ENCODE peak calls at places on chromosomes 2 and 18, in eight cellular contexts. One of them, this sample, is unnamed.
A peak's percentile ranks its signal among the peaks of the same experiment; 100 is the strongest.

GRCh38 chr2:97770450-97770849 is 57.1 kb downstream of the ZAP70 start:
- DNase-seq in MM.1S: no peak
- DNase-seq in HL-60: no peak
- DNase-seq in H1: no peak
- DNase-seq in tibial nerve: no peak
- DNase-seq in prostate gland: no peak
- DNase-seq in spleen: no peak
- DNase-seq in heart right ventricle: no peak
- DNase-seq in this sample: no peak

GRCh38 chr18:79064228-79064627 is 5.0 kb upstream of the ATP9B start:
- DNase-seq in MM.1S: no peak
- DNase-seq in HL-60: no peak
- DNase-seq in H1: no peak
- DNase-seq in tibial nerve: no peak
- DNase-seq in prostate gland: no peak
- DNase-seq in spleen: no peak
- DNase-seq in heart right ventricle: no peak
- DNase-seq in this sample: no peak

GRCh38 chr2:20186078-20186854 is 38.7 kb downstream of the SDC1 start:
- DNase-seq in MM.1S: no peak
- DNase-seq in HL-60: peak; percentile 90
- DNase-seq in H1: no peak
- DNase-seq in tibial nerve: peak; percentile 41
- DNase-seq in prostate gland: no peak
- DNase-seq in spleen: no peak
- DNase-seq in heart right ventricle: no peak
- DNase-seq in this sample: no peak

GRCh38 chr2:207254526-207255464 is 89.0 kb upstream of the KLF7 start:
- DNase-seq in MM.1S: no peak
- DNase-seq in HL-60: no peak
- DNase-seq in H1: no peak
- DNase-seq in tibial nerve: no peak
- DNase-seq in prostate gland: no peak
- DNase-seq in spleen: no peak
- DNase-seq in heart right ventricle: no peak
- DNase-seq in this sample: no peak

GRCh38 chr2:206869824-206870495 is 69.4 kb upstream of the CPO start:
- DNase-seq in MM.1S: no peak
- DNase-seq in HL-60: no peak
- DNase-seq in H1: no peak
- DNase-seq in tibial nerve: no peak
- DNase-seq in prostate gland: no peak
- DNase-seq in spleen: no peak
- DNase-seq in heart right ventricle: no peak
- DNase-seq in this sample: no peak

GRCh38 chr18:36281941-36282340 is 15.6 kb upstream of the FHOD3 start:
- DNase-seq in MM.1S: no peak
- DNase-seq in HL-60: no peak
- DNase-seq in H1: no peak
- DNase-seq in tibial nerve: no peak
- DNase-seq in prostate gland: no peak
- DNase-seq in spleen: no peak
- DNase-seq in heart right ventricle: no peak
- DNase-seq in this sample: no peak

GRCh38 chr2:86216577-86217555 is 17.6 kb downstream of the MRPL35 start:
- DNase-seq in MM.1S: no peak
- DNase-seq in HL-60: no peak
- DNase-seq in H1: no peak
- DNase-seq in tibial nerve: no peak
- DNase-seq in prostate gland: no peak
- DNase-seq in spleen: no peak
- DNase-seq in heart right ventricle: no peak
- DNase-seq in this sample: no peak

GRCh38 chr2:201883559-201883958 is 77.2 kb downstream of the CDK15 start:
- DNase-seq in MM.1S: no peak
- DNase-seq in HL-60: no peak
- DNase-seq in H1: no peak
- DNase-seq in tibial nerve: no peak
- DNase-seq in prostate gland: no peak
- DNase-seq in spleen: no peak
- DNase-seq in heart right ventricle: peak; percentile 59
- DNase-seq in this sample: no peak

GRCh38 chr2:127175406-127175805 is 44.7 kb downstream of the CYP27C1 start:
- DNase-seq in MM.1S: no peak
- DNase-seq in HL-60: no peak
- DNase-seq in H1: no peak
- DNase-seq in tibial nerve: peak; percentile 65
- DNase-seq in prostate gland: no peak
- DNase-seq in spleen: no peak
- DNase-seq in heart right ventricle: peak; percentile 58
- DNase-seq in this sample: no peak

GRCh38 chr2:166230024-166230723 is 102.4 kb upstream of the SCN1A start:
- DNase-seq in MM.1S: no peak
- DNase-seq in HL-60: no peak
- DNase-seq in H1: no peak
- DNase-seq in tibial nerve: no peak
- DNase-seq in prostate gland: no peak
- DNase-seq in spleen: no peak
- DNase-seq in heart right ventricle: no peak
- DNase-seq in this sample: no peak

GRCh38 chr2:3535794-3536681 is 16.7 kb upstream of the ADI1 start:
- DNase-seq in MM.1S: no peak
- DNase-seq in HL-60: no peak
- DNase-seq in H1: no peak
- DNase-seq in tibial nerve: peak; percentile 60
- DNase-seq in prostate gland: no peak
- DNase-seq in spleen: peak; percentile 86
- DNase-seq in heart right ventricle: peak; percentile 68
- DNase-seq in this sample: no peak

GRCh38 chr2:74646829-74647482 is 1.2 kb downstream of the M1AP start:
- DNase-seq in MM.1S: no peak
- DNase-seq in HL-60: no peak
- DNase-seq in H1: no peak
- DNase-seq in tibial nerve: no peak
- DNase-seq in prostate gland: no peak
- DNase-seq in spleen: no peak
- DNase-seq in heart right ventricle: no peak
- DNase-seq in this sample: no peak

GRCh38 chr2:213281156-213281555 is 3.1 kb upstream of the SPAG16 start:
- DNase-seq in MM.1S: no peak
- DNase-seq in HL-60: no peak
- DNase-seq in H1: no peak
- DNase-seq in tibial nerve: no peak
- DNase-seq in prostate gland: no peak
- DNase-seq in spleen: no peak
- DNase-seq in heart right ventricle: no peak
- DNase-seq in this sample: no peak

GRCh38 chr18:32049393-32050161 is 31.0 kb downstream of the RNF125 start:
- DNase-seq in MM.1S: no peak
- DNase-seq in HL-60: peak; percentile 95
- DNase-seq in H1: no peak
- DNase-seq in tibial nerve: peak; percentile 38
- DNase-seq in prostate gland: no peak
- DNase-seq in spleen: peak; percentile 89
- DNase-seq in heart right ventricle: peak; percentile 42
- DNase-seq in this sample: peak; percentile 64

GRCh38 chr18:56459451-56459777 is 179.0 kb downstream of the TXNL1 start:
- DNase-seq in MM.1S: no peak
- DNase-seq in HL-60: no peak
- DNase-seq in H1: no peak
- DNase-seq in tibial nerve: no peak
- DNase-seq in prostate gland: no peak
- DNase-seq in spleen: no peak
- DNase-seq in heart right ventricle: no peak
- DNase-seq in this sample: no peak

GRCh38 chr18:34821669-34822210 is 111.6 kb downstream of the DTNA start:
- DNase-seq in MM.1S: no peak
- DNase-seq in HL-60: no peak
- DNase-seq in H1: no peak
- DNase-seq in tibial nerve: no peak
- DNase-seq in prostate gland: no peak
- DNase-seq in spleen: no peak
- DNase-seq in heart right ventricle: no peak
- DNase-seq in this sample: no peak
- TF ChIP-seq CTCF in MM.1S: no peak
- TF ChIP-seq CTCF in HL-60: no peak
- TF ChIP-seq CTCF in H1: peak; percentile 49
- TF ChIP-seq CTCF in tibial nerve: no peak
- TF ChIP-seq CTCF in prostate gland: no peak
- TF ChIP-seq CTCF in spleen: no peak
- TF ChIP-seq CTCF in heart right ventricle: no peak
- TF ChIP-seq CTCF in this sample: no peak

GRCh38 chr2:71605173-71605641 is 151.8 kb downstream of the DYSF start:
- DNase-seq in MM.1S: no peak
- DNase-seq in HL-60: no peak
- DNase-seq in H1: peak; percentile 42
- DNase-seq in tibial nerve: no peak
- DNase-seq in prostate gland: no peak
- DNase-seq in spleen: peak; percentile 33
- DNase-seq in heart right ventricle: no peak
- DNase-seq in this sample: no peak

GRCh38 chr2:71603851-71604708 is 150.7 kb downstream of the DYSF start:
- DNase-seq in MM.1S: no peak
- DNase-seq in HL-60: no peak
- DNase-seq in H1: peak; percentile 41
- DNase-seq in tibial nerve: no peak
- DNase-seq in prostate gland: no peak
- DNase-seq in spleen: peak; percentile 64
- DNase-seq in heart right ventricle: no peak
- DNase-seq in this sample: no peak

GRCh38 chr2:71603311-71603794 is 150.0 kb downstream of the DYSF start:
- DNase-seq in MM.1S: no peak
- DNase-seq in HL-60: peak; percentile 15
- DNase-seq in H1: no peak
- DNase-seq in tibial nerve: no peak
- DNase-seq in prostate gland: no peak
- DNase-seq in spleen: peak; percentile 68
- DNase-seq in heart right ventricle: peak; percentile 4
- DNase-seq in this sample: no peak

GRCh38 chr2:71605781-71606241 is 152.4 kb downstream of the DYSF start:
- DNase-seq in MM.1S: no peak
- DNase-seq in HL-60: no peak
- DNase-seq in H1: no peak
- DNase-seq in tibial nerve: no peak
- DNase-seq in prostate gland: no peak
- DNase-seq in spleen: peak; percentile 46
- DNase-seq in heart right ventricle: no peak
- DNase-seq in this sample: no peak

DNA sequence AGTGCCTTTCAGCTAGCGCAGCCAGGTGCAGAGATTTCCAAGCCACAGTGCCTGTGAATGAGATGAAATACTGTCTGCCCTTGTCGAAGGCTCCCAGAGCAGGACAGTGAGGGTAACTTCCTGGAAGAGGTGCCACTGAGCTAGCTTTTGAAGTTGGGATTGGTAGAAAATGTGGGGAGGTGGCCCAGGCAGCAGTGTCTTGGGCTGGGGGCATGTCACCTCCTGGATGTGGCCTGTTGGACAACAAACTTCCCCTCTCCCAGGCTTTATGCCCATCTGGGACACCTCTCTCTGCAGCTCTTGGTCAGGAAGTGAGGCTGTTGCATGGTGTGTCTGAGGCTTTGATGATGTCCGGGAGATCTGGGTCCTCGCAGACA is 151.3 kb downstream of the DYSF start:
- DNase-seq in MM.1S: no peak
- DNase-seq in HL-60: no peak
- DNase-seq in H1: peak; percentile 41
- DNase-seq in tibial nerve: no peak
- DNase-seq in prostate gland: no peak
- DNase-seq in spleen: peak; percentile 33
- DNase-seq in heart right ventricle: no peak
- DNase-seq in this sample: no peak
- H3K27me3 ChIP-seq in MM.1S: no peaks in the 10 kb centered on the region
- H3K27me3 ChIP-seq in HL-60: no peaks in the 10 kb centered on the region
- H3K27me3 ChIP-seq in H1: no peaks in the 10 kb centered on the region
- H3K27me3 ChIP-seq in tibial nerve: no peaks in the 10 kb centered on the region
- H3K27me3 ChIP-seq in prostate gland: no peaks in the 10 kb centered on the region
- H3K27me3 ChIP-seq in spleen: peaks cover 10% of the 10 kb centered on the region
- H3K27me3 ChIP-seq in heart right ventricle: no peaks in the 10 kb centered on the region
- H3K27me3 ChIP-seq in this sample: no peaks in the 10 kb centered on the region

GRCh38 chr18:7566244-7566586 is 901 bp upstream of the PTPRM start:
- DNase-seq in MM.1S: no peak
- DNase-seq in HL-60: no peak
- DNase-seq in H1: no peak
- DNase-seq in tibial nerve: no peak
- DNase-seq in prostate gland: no peak
- DNase-seq in spleen: no peak
- DNase-seq in heart right ventricle: no peak
- DNase-seq in this sample: no peak

GRCh38 chr18:7565677-7566076 is 1.4 kb upstream of the PTPRM start:
- DNase-seq in MM.1S: no peak
- DNase-seq in HL-60: no peak
- DNase-seq in H1: no peak
- DNase-seq in tibial nerve: no peak
- DNase-seq in prostate gland: no peak
- DNase-seq in spleen: no peak
- DNase-seq in heart right ventricle: no peak
- DNase-seq in this sample: no peak

GRCh38 chr18:7568426-7568825 is 1.3 kb downstream of the PTPRM start:
- DNase-seq in MM.1S: no peak
- DNase-seq in HL-60: no peak
- DNase-seq in H1: no peak
- DNase-seq in tibial nerve: no peak
- DNase-seq in prostate gland: peak; percentile 40
- DNase-seq in spleen: peak; percentile 82
- DNase-seq in heart right ventricle: peak; percentile 56
- DNase-seq in this sample: no peak

GRCh38 chr18:7567487-7568425 is 640 bp downstream of the PTPRM start:
- DNase-seq in MM.1S: peak; percentile 78
- DNase-seq in HL-60: no peak
- DNase-seq in H1: peak; percentile 81
- DNase-seq in tibial nerve: peak; percentile 26
- DNase-seq in prostate gland: peak; percentile 28
- DNase-seq in spleen: peak; percentile 82
- DNase-seq in heart right ventricle: peak; percentile 55
- DNase-seq in this sample: no peak

GRCh38 chr18:7566587-7567486 is at the start of gene PTPRM:
- DNase-seq in MM.1S: peak; percentile 85
- DNase-seq in HL-60: no peak
- DNase-seq in H1: peak; percentile 75
- DNase-seq in tibial nerve: peak; percentile 80
- DNase-seq in prostate gland: peak; percentile 80
- DNase-seq in spleen: peak; percentile 90
- DNase-seq in heart right ventricle: peak; percentile 93
- DNase-seq in this sample: peak; percentile 23
- H3K4me3 ChIP-seq in MM.1S: peak within 1 kb of the TSS; percentile 94
- H3K4me3 ChIP-seq in HL-60: peak within 1 kb of the TSS; percentile 43
- H3K4me3 ChIP-seq in H1: peak within 1 kb of the TSS; percentile 64
- H3K4me3 ChIP-seq in tibial nerve: peak within 1 kb of the TSS; percentile 70
- H3K4me3 ChIP-seq in prostate gland: peak within 1 kb of the TSS; percentile 82
- H3K4me3 ChIP-seq in spleen: peak within 1 kb of the TSS; percentile 71
- H3K4me3 ChIP-seq in heart right ventricle: peak within 1 kb of the TSS; percentile 79
- H3K4me3 ChIP-seq in this sample: no peak within 1 kb of the TSS

DNA sequence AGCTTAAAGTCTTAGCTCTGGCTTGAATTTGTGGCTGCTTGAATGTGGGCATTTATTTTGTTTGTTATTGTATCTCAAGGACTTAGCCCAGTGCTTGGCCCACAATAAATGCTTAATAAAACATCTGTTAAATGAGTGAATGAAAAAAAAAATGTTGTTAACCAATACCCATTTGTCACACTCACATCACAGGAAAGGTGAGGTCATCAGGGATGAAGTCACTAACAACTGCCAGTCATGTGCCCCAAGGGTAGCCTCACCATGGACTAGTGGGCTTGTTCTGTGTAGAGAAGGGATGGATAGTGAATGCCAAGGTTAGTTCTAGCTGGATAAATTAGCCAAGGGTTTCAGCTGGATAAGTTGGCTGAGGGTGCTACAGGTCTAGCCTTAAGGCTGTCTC is 3.0 kb downstream of the NRBP1 start:
- DNase-seq in MM.1S: no peak
- DNase-seq in HL-60: no peak
- DNase-seq in H1: no peak
- DNase-seq in tibial nerve: no peak
- DNase-seq in prostate gland: no peak
- DNase-seq in spleen: no peak
- DNase-seq in heart right ventricle: no peak
- DNase-seq in this sample: no peak
- TF ChIP-seq CTCF in MM.1S: no peak
- TF ChIP-seq CTCF in HL-60: no peak
- TF ChIP-seq CTCF in H1: no peak
- TF ChIP-seq CTCF in tibial nerve: no peak
- TF ChIP-seq CTCF in prostate gland: no peak
- TF ChIP-seq CTCF in spleen: no peak
- TF ChIP-seq CTCF in heart right ventricle: no peak
- TF ChIP-seq CTCF in this sample: no peak

This sample was measured in CD8-positive, alpha-beta T cell.